ENCODE peak calls at places on chromosome 2, in seven cellular contexts. One of them, this sample, is unnamed.

GRCh38 chr2:23376972-23377371 is 8.0 kb upstream of the KLHL29 start:
- DNase-seq in lung: no peak
- DNase-seq in A549: no peak
- DNase-seq in AG10803: no peak
- DNase-seq in HFF-Myc: no peak
- DNase-seq in IMR-90: peak; percentile 65
- DNase-seq in bronchial epithelial cell: no peak
- DNase-seq in this sample: no peak

GRCh38 chr2:143686585-143687164 is 557.5 kb downstream of the ARHGAP15 start:
- DNase-seq in lung: no peak
- DNase-seq in A549: peak; percentile 16
- DNase-seq in AG10803: peak; percentile 58
- DNase-seq in HFF-Myc: peak; percentile 26
- DNase-seq in IMR-90: peak; percentile 43
- DNase-seq in bronchial epithelial cell: peak; percentile 62
- DNase-seq in this sample: peak; percentile 59

GRCh38 chr2:169759987-169760386 is 26.4 kb downstream of the KLHL23 start:
- DNase-seq in lung: no peak
- DNase-seq in A549: no peak
- DNase-seq in AG10803: no peak
- DNase-seq in HFF-Myc: no peak
- DNase-seq in IMR-90: no peak
- DNase-seq in bronchial epithelial cell: no peak
- DNase-seq in this sample: no peak

GRCh38 chr2:175366814-175367213 is 185.3 kb upstream of the ATP5MC3 start:
- DNase-seq in lung: no peak
- DNase-seq in A549: peak; percentile 35
- DNase-seq in AG10803: peak; percentile 50
- DNase-seq in HFF-Myc: peak; percentile 17
- DNase-seq in IMR-90: peak; percentile 43
- DNase-seq in bronchial epithelial cell: peak; percentile 44
- DNase-seq in this sample: peak; percentile 53

GRCh38 chr2:101812226-101812625 is 114.7 kb downstream of the MAP4K4 start:
- DNase-seq in lung: no peak
- DNase-seq in A549: no peak
- DNase-seq in AG10803: no peak
- DNase-seq in HFF-Myc: no peak
- DNase-seq in IMR-90: no peak
- DNase-seq in bronchial epithelial cell: no peak
- DNase-seq in this sample: no peak

GRCh38 chr2:128469203-128469602 is 150.5 kb upstream of the HS6ST1 start:
- DNase-seq in lung: no peak
- DNase-seq in A549: no peak
- DNase-seq in AG10803: no peak
- DNase-seq in HFF-Myc: no peak
- DNase-seq in IMR-90: no peak
- DNase-seq in bronchial epithelial cell: no peak
- DNase-seq in this sample: peak; percentile 21

GRCh38 chr2:118723394-118723793 is 124.1 kb downstream of the EN1 start:
- DNase-seq in lung: no peak
- DNase-seq in A549: no peak
- DNase-seq in AG10803: peak; percentile 58
- DNase-seq in HFF-Myc: no peak
- DNase-seq in IMR-90: no peak
- DNase-seq in bronchial epithelial cell: no peak
- DNase-seq in this sample: no peak

GRCh38 chr2:237558918-237559645 is 7.3 kb upstream of the PRLH start:
- DNase-seq in lung: no peak
- DNase-seq in A549: no peak
- DNase-seq in AG10803: peak; percentile 74
- DNase-seq in HFF-Myc: peak; percentile 52
- DNase-seq in IMR-90: peak; percentile 51
- DNase-seq in bronchial epithelial cell: peak; percentile 63
- DNase-seq in this sample: peak; percentile 90

GRCh38 chr2:229083606-229084349 is 187.3 kb downstream of the PID1 start:
- DNase-seq in lung: peak; percentile 37
- DNase-seq in A549: no peak
- DNase-seq in AG10803: peak; percentile 8
- DNase-seq in HFF-Myc: no peak
- DNase-seq in IMR-90: no peak
- DNase-seq in bronchial epithelial cell: no peak
- DNase-seq in this sample: no peak

GRCh38 chr2:109707281-109708147 is 86.6 kb upstream of the RGPD5 start:
- DNase-seq in lung: no peak
- DNase-seq in A549: no peak
- DNase-seq in AG10803: no peak
- DNase-seq in HFF-Myc: no peak
- DNase-seq in IMR-90: no peak
- DNase-seq in bronchial epithelial cell: no peak
- DNase-seq in this sample: no peak

GRCh38 chr2:70399046-70399445 is 97.2 kb upstream of the FAM136A start:
- DNase-seq in lung: no peak
- DNase-seq in A549: no peak
- DNase-seq in AG10803: no peak
- DNase-seq in HFF-Myc: no peak
- DNase-seq in IMR-90: no peak
- DNase-seq in bronchial epithelial cell: no peak
- DNase-seq in this sample: no peak

GRCh38 chr2:119574108-119574815 is 30.0 kb downstream of the CFAP221 start:
- DNase-seq in lung: no peak
- DNase-seq in A549: no peak
- DNase-seq in AG10803: no peak
- DNase-seq in HFF-Myc: no peak
- DNase-seq in IMR-90: no peak
- DNase-seq in bronchial epithelial cell: no peak
- DNase-seq in this sample: no peak

GRCh38 chr2:98552499-98553179 is 55.7 kb downstream of the COA5 start:
- DNase-seq in lung: no peak
- DNase-seq in A549: no peak
- DNase-seq in AG10803: peak; percentile 28
- DNase-seq in HFF-Myc: no peak
- DNase-seq in IMR-90: peak; percentile 94
- DNase-seq in bronchial epithelial cell: peak; percentile 2
- DNase-seq in this sample: peak; percentile 89

GRCh38 chr2:218332920-218333645 is 23.6 kb upstream of the CATIP start:
- DNase-seq in lung: no peak
- DNase-seq in A549: no peak
- DNase-seq in AG10803: no peak
- DNase-seq in HFF-Myc: no peak
- DNase-seq in IMR-90: no peak
- DNase-seq in bronchial epithelial cell: no peak
- DNase-seq in this sample: no peak

GRCh38 chr2:105736145-105736544 is 8.6 kb upstream of the NCK2 start:
- DNase-seq in lung: no peak
- DNase-seq in A549: no peak
- DNase-seq in AG10803: no peak
- DNase-seq in HFF-Myc: no peak
- DNase-seq in IMR-90: no peak
- DNase-seq in bronchial epithelial cell: no peak
- DNase-seq in this sample: no peak

GRCh38 chr2:9813312-9814128 is 29.8 kb upstream of the TAF1B start:
- DNase-seq in lung: peak; percentile 55
- DNase-seq in A549: peak; percentile 86
- DNase-seq in AG10803: peak; percentile 53
- DNase-seq in HFF-Myc: no peak
- DNase-seq in IMR-90: peak; percentile 51
- DNase-seq in bronchial epithelial cell: no peak
- DNase-seq in this sample: peak; percentile 58

GRCh38 chr2:127422631-127423475 is 4.6 kb downstream of the PROC start:
- DNase-seq in lung: peak; percentile 29
- DNase-seq in A549: no peak
- DNase-seq in AG10803: no peak
- DNase-seq in HFF-Myc: no peak
- DNase-seq in IMR-90: no peak
- DNase-seq in bronchial epithelial cell: no peak
- DNase-seq in this sample: no peak

GRCh38 chr2:161017780-161018440 is 142.3 kb upstream of the TANK start:
- DNase-seq in lung: no peak
- DNase-seq in A549: no peak
- DNase-seq in AG10803: peak; percentile 65
- DNase-seq in HFF-Myc: no peak
- DNase-seq in IMR-90: no peak
- DNase-seq in bronchial epithelial cell: no peak
- DNase-seq in this sample: peak; percentile 36

GRCh38 chr2:45469314-45470099 is 141.6 kb downstream of the SRBD1 start:
- DNase-seq in lung: no peak
- DNase-seq in A549: no peak
- DNase-seq in AG10803: no peak
- DNase-seq in HFF-Myc: no peak
- DNase-seq in IMR-90: no peak
- DNase-seq in bronchial epithelial cell: peak; percentile 89
- DNase-seq in this sample: peak; percentile 31

GRCh38 chr2:53021285-53021684 is 746.3 kb upstream of the CHAC2 start:
- DNase-seq in lung: no peak
- DNase-seq in A549: no peak
- DNase-seq in AG10803: peak; percentile 57
- DNase-seq in HFF-Myc: peak; percentile 2
- DNase-seq in IMR-90: peak; percentile 88
- DNase-seq in bronchial epithelial cell: peak; percentile 39
- DNase-seq in this sample: peak; percentile 58

GRCh38 chr2:85753035-85753524 is 711 bp upstream of the ATOH8 start:
- DNase-seq in lung: no peak
- DNase-seq in A549: no peak
- DNase-seq in AG10803: peak; percentile 31
- DNase-seq in HFF-Myc: no peak
- DNase-seq in IMR-90: no peak
- DNase-seq in bronchial epithelial cell: no peak
- DNase-seq in this sample: no peak

GRCh38 chr2:240766072-240766471 is 53.9 kb downstream of the KIF1A start:
- DNase-seq in lung: no peak
- DNase-seq in A549: no peak
- DNase-seq in AG10803: no peak
- DNase-seq in HFF-Myc: no peak
- DNase-seq in IMR-90: no peak
- DNase-seq in bronchial epithelial cell: no peak
- DNase-seq in this sample: no peak

GRCh38 chr2:42493885-42494433 is at the start of gene KCNG3:
- DNase-seq in lung: peak; percentile 68
- DNase-seq in A549: peak; percentile 60
- DNase-seq in AG10803: peak; percentile 7
- DNase-seq in HFF-Myc: no peak
- DNase-seq in IMR-90: peak; percentile 12
- DNase-seq in bronchial epithelial cell: no peak
- DNase-seq in this sample: peak; percentile 25

GRCh38 chr2:144890828-144891227 is 370.9 kb upstream of the ZEB2 start:
- DNase-seq in lung: no peak
- DNase-seq in A549: peak; percentile 2
- DNase-seq in AG10803: peak; percentile 17
- DNase-seq in HFF-Myc: no peak
- DNase-seq in IMR-90: peak; percentile 35
- DNase-seq in bronchial epithelial cell: peak; percentile 64
- DNase-seq in this sample: peak; percentile 54

GRCh38 chr2:155930312-155930711 is 402.2 kb downstream of the NR4A2 start:
- DNase-seq in lung: no peak
- DNase-seq in A549: no peak
- DNase-seq in AG10803: no peak
- DNase-seq in HFF-Myc: no peak
- DNase-seq in IMR-90: no peak
- DNase-seq in bronchial epithelial cell: no peak
- DNase-seq in this sample: no peak

GRCh38 chr2:1643220-1643619 is 101.1 kb downstream of the PXDN start:
- DNase-seq in lung: no peak
- DNase-seq in A549: no peak
- DNase-seq in AG10803: no peak
- DNase-seq in HFF-Myc: no peak
- DNase-seq in IMR-90: no peak
- DNase-seq in bronchial epithelial cell: no peak
- DNase-seq in this sample: no peak
- TF ChIP-seq CTCF in lung: no peak
- TF ChIP-seq CTCF in A549: no peak
- TF ChIP-seq CTCF in AG10803: no peak
- TF ChIP-seq CTCF in HFF-Myc: no peak
- TF ChIP-seq CTCF in IMR-90: no peak
- TF ChIP-seq CTCF in bronchial epithelial cell: no peak
- TF ChIP-seq CTCF in this sample: no peak

GRCh38 chr2:111909079-111909478 is 10.7 kb downstream of the MERTK start:
- DNase-seq in lung: no peak
- DNase-seq in A549: no peak
- DNase-seq in AG10803: no peak
- DNase-seq in HFF-Myc: no peak
- DNase-seq in IMR-90: no peak
- DNase-seq in bronchial epithelial cell: no peak
- DNase-seq in this sample: no peak
- H3K4me3 ChIP-seq in lung: no peak overlapping the region
- H3K4me3 ChIP-seq in A549: no peak overlapping the region
- H3K4me3 ChIP-seq in AG10803: no peak overlapping the region
- H3K4me3 ChIP-seq in HFF-Myc: no peak overlapping the region
- H3K4me3 ChIP-seq in IMR-90: no peak overlapping the region
- H3K4me3 ChIP-seq in bronchial epithelial cell: no peak overlapping the region
- H3K4me3 ChIP-seq in this sample: no peak overlapping the region

GRCh38 chr2:238682536-238682935 is 165.3 kb upstream of the TWIST2 start:
- DNase-seq in lung: no peak
- DNase-seq in A549: no peak
- DNase-seq in AG10803: no peak
- DNase-seq in HFF-Myc: no peak
- DNase-seq in IMR-90: no peak
- DNase-seq in bronchial epithelial cell: no peak
- DNase-seq in this sample: no peak

GRCh38 chr2:238685713-238686112 is 162.2 kb upstream of the TWIST2 start:
- DNase-seq in lung: no peak
- DNase-seq in A549: no peak
- DNase-seq in AG10803: no peak
- DNase-seq in HFF-Myc: no peak
- DNase-seq in IMR-90: no peak
- DNase-seq in bronchial epithelial cell: no peak
- DNase-seq in this sample: peak; percentile 37

GRCh38 chr2:238685327-238685709 is 162.6 kb upstream of the TWIST2 start:
- DNase-seq in lung: no peak
- DNase-seq in A549: no peak
- DNase-seq in AG10803: no peak
- DNase-seq in HFF-Myc: no peak
- DNase-seq in IMR-90: no peak
- DNase-seq in bronchial epithelial cell: no peak
- DNase-seq in this sample: no peak

GRCh38 chr2:238686223-238686622 is 161.7 kb upstream of the TWIST2 start:
- DNase-seq in lung: no peak
- DNase-seq in A549: no peak
- DNase-seq in AG10803: no peak
- DNase-seq in HFF-Myc: no peak
- DNase-seq in IMR-90: no peak
- DNase-seq in bronchial epithelial cell: no peak
- DNase-seq in this sample: no peak

GRCh38 chr2:238684362-238685326 is 163.2 kb upstream of the TWIST2 start:
- DNase-seq in lung: no peak
- DNase-seq in A549: peak; percentile 97
- DNase-seq in AG10803: peak; percentile 100
- DNase-seq in HFF-Myc: peak; percentile 99
- DNase-seq in IMR-90: peak; percentile 99
- DNase-seq in bronchial epithelial cell: peak; percentile 99
- DNase-seq in this sample: peak; percentile 100
- TF ChIP-seq CTCF in lung: no peak
- TF ChIP-seq CTCF in A549: peak; percentile 50
- TF ChIP-seq CTCF in AG10803: peak; percentile 32
- TF ChIP-seq CTCF in HFF-Myc: no peak
- TF ChIP-seq CTCF in IMR-90: no peak
- TF ChIP-seq CTCF in bronchial epithelial cell: no peak
- TF ChIP-seq CTCF in this sample: peak; percentile 19

DNA sequence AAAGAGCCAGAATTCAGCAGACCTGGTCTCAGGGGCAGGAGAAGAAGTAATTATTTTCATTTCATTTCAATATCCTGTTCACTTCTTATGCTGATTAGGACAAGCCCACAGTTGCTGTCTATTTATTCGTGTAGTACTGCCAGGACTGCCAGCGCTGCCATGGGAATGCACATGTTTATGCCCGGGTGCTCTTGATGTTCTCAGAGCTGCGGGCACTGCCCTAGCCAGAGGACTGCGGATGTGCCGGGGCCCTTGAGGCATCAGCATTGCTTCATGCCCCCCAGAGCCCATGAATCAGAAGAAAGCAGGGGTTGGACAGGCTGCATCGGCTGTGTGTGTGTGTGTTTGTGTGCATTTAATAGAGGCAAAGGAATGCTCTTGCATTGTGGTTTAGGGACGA is 45.5 kb upstream of the DLX2 start:
- DNase-seq in lung: no peak
- DNase-seq in A549: no peak
- DNase-seq in AG10803: peak; percentile 62
- DNase-seq in HFF-Myc: no peak
- DNase-seq in IMR-90: no peak
- DNase-seq in bronchial epithelial cell: no peak
- DNase-seq in this sample: peak; percentile 41
- H3K4me3 ChIP-seq in lung: no peak overlapping the region
- H3K4me3 ChIP-seq in A549: no peak overlapping the region
- H3K4me3 ChIP-seq in AG10803: peak overlapping the region; percentile 7
- H3K4me3 ChIP-seq in HFF-Myc: no peak overlapping the region
- H3K4me3 ChIP-seq in IMR-90: no peak overlapping the region
- H3K4me3 ChIP-seq in bronchial epithelial cell: no peak overlapping the region
- H3K4me3 ChIP-seq in this sample: no peak overlapping the region

This sample was measured in fibroblast of mammary gland.